ENCODE peak calls at places on chromosomes 16 and 17, in five cellular contexts. X is NB4, P is H54, Y is uterus, D is stomach. J is an unnamed sample.

GRCh38 chr16:11032000-11032921 is 87.9 kb downstream of the CLEC16A start:
- DNase-seq in X (no peak), P (no peak), Y (peak; percentile 57), D (peak; percentile 23), J (no peak)

GRCh38 chr16:74673876-74674275 is 7.2 kb upstream of the RFWD3 start:
- DNase-seq in X (no peak), P (no peak), Y (no peak), D (no peak), J (no peak)

GRCh38 chr17:59762022-59762825 is 54.8 kb downstream of the VMP1 start:
- DNase-seq in X (peak; percentile 24), P (no peak), Y (no peak), D (no peak), J (no peak)

GRCh38 chr16:71254832-71255560 is 24.5 kb upstream of the HYDIN start:
- DNase-seq in X (peak; percentile 12), P (no peak), Y (no peak), D (no peak), J (no peak)

GRCh38 chr17:39563476-39563875 is 44.2 kb downstream of the NEUROD2 start:
- DNase-seq in X (no peak), P (no peak), Y (no peak), D (no peak), J (no peak)

GRCh38 chr16:30368122-30368791 is 2.0 kb downstream of the TBC1D10B start:
- DNase-seq in X (peak; percentile 84), P (peak; percentile 76), Y (no peak), D (no peak), J (no peak)

GRCh38 chr17:83194761-83195329 is 115.4 kb downstream of the METRNL start:
- DNase-seq in X (peak; percentile 60), P (peak; percentile 75), Y (no peak), D (no peak), J (no peak)

GRCh38 chr17:31610301-31610910 is 218.9 kb downstream of the RAB11FIP4 start:
- DNase-seq in X (no peak), P (no peak), Y (no peak), D (no peak), J (no peak)

GRCh38 chr16:16191493-16192167 is 31.7 kb downstream of the ABCC6 start:
- DNase-seq in X (no peak), P (no peak), Y (no peak), D (no peak), J (no peak)

GRCh38 chr17:31231852-31232251 is 65.2 kb downstream of the OMG start:
- DNase-seq in X (no peak), P (no peak), Y (no peak), D (no peak), J (no peak)

GRCh38 chr17:61366715-61367413 is 32.8 kb upstream of the TBX2 start:
- DNase-seq in X (no peak), P (no peak), Y (no peak), D (peak; percentile 33), J (no peak)

GRCh38 chr16:21184834-21185233 is 26.4 kb downstream of the LDAF1 start:
- DNase-seq in X (peak; percentile 60), P (no peak), Y (no peak), D (no peak), J (no peak)

GRCh38 chr16:89860747-89861304 is 12.6 kb upstream of the TCF25 start:
- DNase-seq in X (peak; percentile 68), P (peak; percentile 90), Y (peak; percentile 58), D (peak; percentile 70), J (peak; percentile 80)

GRCh38 chr17:69268442-69269068 is 39.9 kb upstream of the ABCA10 start:
- DNase-seq in X (no peak), P (no peak), Y (no peak), D (no peak), J (no peak)

GRCh38 chr17:17466511-17466910 is 10.3 kb upstream of the MED9 start:
- DNase-seq in X (no peak), P (no peak), Y (no peak), D (no peak), J (no peak)

GRCh38 chr17:63364387-63364786 is 81.7 kb downstream of the CYB561 start:
- DNase-seq in X (no peak), P (no peak), Y (no peak), D (no peak), J (no peak)

GRCh38 chr16:22297114-22297870 is at the start of gene POLR3E:
- DNase-seq in X (peak; percentile 97), P (peak; percentile 86), Y (peak; percentile 100), D (peak; percentile 100), J (peak; percentile 100)
- TF ChIP-seq POLR2A in X (peak; percentile 68), P (peak; percentile 52), Y (no peak), D (no peak), J (peak; percentile 73)

GRCh38 chr17:81535480-81536298 is 7.5 kb downstream of the FSCN2 start:
- DNase-seq in X (no peak), P (no peak), Y (no peak), D (no peak), J (no peak)

GRCh38 chr17:81537856-81538555 is 9.8 kb downstream of the FSCN2 start:
- DNase-seq in X (no peak), P (no peak), Y (no peak), D (no peak), J (no peak)

GRCh38 chr17:81538651-81539570 is 10.7 kb downstream of the FSCN2 start:
- DNase-seq in X (no peak), P (no peak), Y (no peak), D (no peak), J (no peak)

GRCh38 chr17:81536299-81537290 is 8.4 kb downstream of the FSCN2 start:
- DNase-seq in X (no peak), P (no peak), Y (no peak), D (peak; percentile 59), J (peak; percentile 63)

GRCh38 chr17:81537343-81537855 is 9.2 kb downstream of the FSCN2 start:
- DNase-seq in X (peak; percentile 53), P (no peak), Y (no peak), D (peak; percentile 73), J (peak; percentile 28)
- TF ChIP-seq POLR2A in X (no peak), P (no peak), Y (no peak), D (no peak), J (no peak)

DNA sequence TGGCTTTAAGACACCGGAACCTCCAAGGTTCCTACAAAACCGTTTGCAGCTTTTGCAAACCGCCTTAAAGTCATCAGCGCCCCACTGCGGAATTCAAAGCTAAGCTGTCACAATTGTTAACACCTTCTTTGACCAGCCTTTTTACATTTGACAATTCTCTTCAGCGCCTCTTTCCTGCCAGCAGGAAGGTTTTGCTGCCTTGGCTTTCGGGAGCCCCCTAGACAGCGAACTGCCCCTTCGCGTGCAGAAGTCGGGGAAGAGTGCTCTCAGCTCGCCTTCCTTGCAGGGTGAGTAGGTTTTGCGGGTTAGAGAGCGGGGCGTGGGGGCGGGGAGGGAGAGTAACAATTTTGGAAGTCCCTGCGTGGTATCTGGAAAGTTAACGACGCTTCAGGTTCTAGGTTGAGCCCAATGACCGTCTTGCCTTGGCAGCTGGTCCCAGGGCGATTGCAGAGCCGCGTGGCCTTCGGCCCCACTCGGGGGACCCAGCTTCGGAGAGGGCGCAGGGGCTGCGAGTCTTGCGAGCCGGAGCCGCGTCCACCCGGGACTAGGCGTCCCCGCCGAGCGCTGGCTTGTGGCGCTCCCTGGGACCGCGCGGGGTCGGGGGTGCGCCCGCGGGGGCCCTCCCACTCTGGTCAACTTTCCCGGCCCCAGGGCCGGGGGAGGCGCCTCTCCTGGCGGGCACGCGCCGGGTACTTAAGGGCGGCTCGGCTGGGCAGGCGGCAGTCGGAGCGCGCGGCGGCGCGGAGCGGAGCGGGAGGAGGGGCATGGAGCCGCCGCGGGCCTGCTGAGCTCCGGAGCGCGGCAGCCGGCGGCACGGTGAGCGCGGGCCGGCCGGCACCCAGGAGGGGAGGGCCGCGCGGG is at the start of gene HAS3:
- DNase-seq in X (peak; percentile 81), P (peak; percentile 75), Y (no peak), D (peak; percentile 65), J (peak; percentile 56)
- TF ChIP-seq POLR2A in X (no peak), P (peak; percentile 91), Y (peak; percentile 30), D (no peak), J (no peak)

GRCh38 chr17:78374631-78375274 is 3.7 kb upstream of the PGS1 start:
- DNase-seq in X (no peak), P (no peak), Y (no peak), D (no peak), J (no peak)
- TF ChIP-seq POLR2A in X (no peak), P (peak; percentile 9), Y (no peak), D (no peak), J (no peak)

GRCh38 chr17:5381542-5381941 is 37.9 kb downstream of the NUP88 start:
- DNase-seq in X (no peak), P (peak; percentile 12), Y (no peak), D (no peak), J (no peak)
- TF ChIP-seq POLR2A in X (no peak), P (no peak), Y (no peak), D (no peak), J (no peak)

GRCh38 chr16:50694206-50694605 is 800 bp downstream of the NOD2 start:
- DNase-seq in X (no peak), P (no peak), Y (no peak), D (no peak), J (no peak)

GRCh38 chr16:50696126-50696525 is 2.7 kb downstream of the NOD2 start:
- DNase-seq in X (no peak), P (no peak), Y (no peak), D (no peak), J (no peak)

GRCh38 chr16:50692644-50692998 is 785 bp upstream of the NOD2 start:
- DNase-seq in X (no peak), P (no peak), Y (no peak), D (no peak), J (no peak)

GRCh38 chr16:50695017-50696000 is 1.9 kb downstream of the NOD2 start:
- DNase-seq in X (peak; percentile 84), P (no peak), Y (no peak), D (no peak), J (no peak)

GRCh38 chr16:50692999-50693781 is at the start of gene NOD2:
- DNase-seq in X (peak; percentile 48), P (no peak), Y (peak; percentile 27), D (peak; percentile 51), J (no peak)
- TF ChIP-seq POLR2A in X (no peak), P (no peak), Y (no peak), D (no peak), J (no peak)

GRCh38 chr16:87895641-87896141 is 26.4 kb upstream of the SLC7A5 start:
- DNase-seq in X (peak; percentile 91), P (no peak), Y (no peak), D (peak; percentile 37), J (peak; percentile 10)
- TF ChIP-seq POLR2A in X (no peak), P (no peak), Y (no peak), D (no peak), J (no peak)